ENCODE peak calls at places on chromosomes 4 and X, in ten cellular contexts. S, A, E, J, Y, H, B, V, P and O are unnamed samples.

GRCh38 chr4:46594658-46595057 is 204.7 kb upstream of the GABRA2 start:
- DNase-seq in S (no peak), A (no peak), E (no peak), J (no peak), Y (no peak), H (no peak), B (no peak), V (no peak), P (no peak), O (peak)

GRCh38 chrX:41441934-41442823 is 5.0 kb upstream of the NYX start:
- DNase-seq in S (peak), A (no peak), E (peak), J (no peak), Y (no peak), H (peak), B (peak), V (peak), P (peak), O (peak)

GRCh38 chr4:84495448-84496221 is 3.5 kb downstream of the NKX6-1 start:
- DNase-seq in S (no peak), A (no peak), E (no peak), J (no peak), Y (no peak), H (no peak), B (no peak), V (no peak), P (no peak), O (no peak)

GRCh38 chr4:169823685-169824084 is 65.9 kb upstream of the HPF1 start:
- DNase-seq in S (peak), A (no peak), E (no peak), J (no peak), Y (no peak), H (peak), B (no peak), V (no peak), P (no peak), O (peak)

GRCh38 chrX:46849933-46850332 is 13.1 kb downstream of the RP2 start:
- DNase-seq in S (peak), A (no peak), E (no peak), J (no peak), Y (peak), H (no peak), B (no peak), V (no peak), P (no peak), O (no peak)

GRCh38 chrX:15334561-15334960 is 762 bp downstream of the PIGA start:
- DNase-seq in S (peak), A (no peak), E (no peak), J (no peak), Y (no peak), H (peak), B (no peak), V (no peak), P (no peak), O (no peak)

GRCh38 chrX:2701600-2701999 is 10.5 kb downstream of the CD99 start:
- DNase-seq in S (no peak), A (no peak), E (no peak), J (no peak), Y (peak), H (no peak), B (peak), V (no peak), P (no peak), O (no peak)

GRCh38 chrX:123884809-123885408 is 25.1 kb downstream of the XIAP start:
- DNase-seq in S (peak), A (no peak), E (peak), J (peak), Y (peak), H (peak), B (no peak), V (no peak), P (peak), O (peak)

GRCh38 chr4:41839945-41840854 is 91.7 kb upstream of the PHOX2B start:
- DNase-seq in S (no peak), A (no peak), E (no peak), J (no peak), Y (no peak), H (no peak), B (no peak), V (no peak), P (no peak), O (no peak)

GRCh38 chr4:139853309-139853708 is 187.7 kb downstream of the MGST2 start:
- DNase-seq in S (no peak), A (no peak), E (peak), J (peak), Y (no peak), H (no peak), B (no peak), V (no peak), P (no peak), O (no peak)

GRCh38 chr4:87141428-87141827 is 79.0 kb downstream of the KLHL8 start:
- DNase-seq in S (no peak), A (no peak), E (no peak), J (no peak), Y (no peak), H (no peak), B (no peak), V (no peak), P (no peak), O (no peak)

GRCh38 chr4:114250439-114250891 is 271.0 kb upstream of the ARSJ start:
- DNase-seq in S (peak), A (no peak), E (no peak), J (no peak), Y (no peak), H (no peak), B (no peak), V (no peak), P (no peak), O (no peak)

GRCh38 chr4:123785515-123785914 is 388.9 kb downstream of the SPRY1 start:
- DNase-seq in S (peak), A (no peak), E (no peak), J (no peak), Y (no peak), H (no peak), B (no peak), V (no peak), P (peak), O (no peak)

GRCh38 chr4:88897180-88897579 is 159.8 kb downstream of the FAM13A start:
- DNase-seq in S (peak), A (no peak), E (no peak), J (no peak), Y (no peak), H (no peak), B (no peak), V (no peak), P (no peak), O (no peak)

GRCh38 chr4:55866973-55867574 is 13.6 kb downstream of the EXOC1 start:
- DNase-seq in S (peak), A (no peak), E (peak), J (peak), Y (peak), H (peak), B (no peak), V (no peak), P (no peak), O (no peak)

GRCh38 chr4:129926936-129927335 is 831.0 kb downstream of the C4orf33 start:
- DNase-seq in S (no peak), A (no peak), E (no peak), J (no peak), Y (no peak), H (no peak), B (no peak), V (no peak), P (no peak), O (peak)

GRCh38 chrX:37060999-37061398 is 52.8 kb downstream of the FAM47C start:
- DNase-seq in S (peak), A (no peak), E (peak), J (peak), Y (peak), H (peak), B (no peak), V (no peak), P (no peak), O (no peak)

GRCh38 chr4:65538571-65538970 is 131.7 kb downstream of the EPHA5 start:
- DNase-seq in S (peak), A (no peak), E (no peak), J (no peak), Y (no peak), H (no peak), B (no peak), V (no peak), P (no peak), O (no peak)

GRCh38 chr4:52421811-52422213 is 237.3 kb downstream of the USP46 start:
- DNase-seq in S (no peak), A (no peak), E (no peak), J (no peak), Y (no peak), H (no peak), B (no peak), V (no peak), P (no peak), O (no peak)

GRCh38 chr4:126548890-126549289 is 1083.9 kb upstream of the INTU start:
- DNase-seq in S (no peak), A (no peak), E (no peak), J (no peak), Y (no peak), H (no peak), B (no peak), V (no peak), P (no peak), O (no peak)

GRCh38 chr4:5395781-5396180 is 312.6 kb downstream of the EVC2 start:
- DNase-seq in S (no peak), A (no peak), E (no peak), J (no peak), Y (no peak), H (no peak), B (no peak), V (no peak), P (no peak), O (no peak)

GRCh38 chr4:963276-964225 is 9.8 kb downstream of the DGKQ start:
- DNase-seq in S (no peak), A (no peak), E (no peak), J (peak), Y (no peak), H (no peak), B (peak), V (no peak), P (no peak), O (no peak)

GRCh38 chr4:78168029-78168428 is 110.9 kb downstream of the FRAS1 start:
- DNase-seq in S (no peak), A (no peak), E (no peak), J (no peak), Y (no peak), H (no peak), B (no peak), V (no peak), P (no peak), O (no peak)

GRCh38 chr4:182724414-182724813 is 192.8 kb downstream of the DCTD start:
- DNase-seq in S (peak), A (no peak), E (peak), J (no peak), Y (no peak), H (no peak), B (no peak), V (no peak), P (no peak), O (no peak)

GRCh38 chrX:126575911-126576310 is 23.3 kb upstream of the DCAF12L1 start:
- DNase-seq in S (no peak), A (no peak), E (no peak), J (no peak), Y (no peak), H (no peak), B (no peak), V (no peak), P (no peak), O (no peak)

GRCh38 chrX:14802943-14803710 is 69.7 kb downstream of the FANCB start:
- DNase-seq in S (no peak), A (no peak), E (no peak), J (no peak), Y (no peak), H (no peak), B (no peak), V (no peak), P (no peak), O (no peak)

GRCh38 chr4:5368426-5368825 is 317.1 kb downstream of the STK32B start:
- DNase-seq in S (no peak), A (no peak), E (no peak), J (no peak), Y (no peak), H (no peak), B (no peak), V (no peak), P (no peak), O (no peak)

GRCh38 chrX:18889982-18890381 is 93.9 kb downstream of the PHKA2 start:
- DNase-seq in S (no peak), A (no peak), E (no peak), J (no peak), Y (no peak), H (no peak), B (no peak), V (no peak), P (no peak), O (no peak)

GRCh38 chr4:54423066-54423465 is 194.0 kb downstream of the PDGFRA start:
- DNase-seq in S (peak), A (no peak), E (no peak), J (no peak), Y (no peak), H (no peak), B (no peak), V (no peak), P (no peak), O (no peak)

GRCh38 chrX:86171366-86171765 is 23.1 kb downstream of the DACH2 start:
- DNase-seq in S (peak), A (no peak), E (peak), J (no peak), Y (peak), H (no peak), B (no peak), V (no peak), P (no peak), O (peak)

GRCh38 chr4:76539979-76540378 is 105.0 kb downstream of the SHROOM3 start:
- DNase-seq in S (no peak), A (no peak), E (no peak), J (no peak), Y (no peak), H (no peak), B (no peak), V (no peak), P (no peak), O (no peak)

GRCh38 chr4:26420903-26421302 is 69.4 kb downstream of the CCKAR start:
- DNase-seq in S (peak), A (no peak), E (peak), J (peak), Y (no peak), H (no peak), B (no peak), V (no peak), P (no peak), O (no peak)

GRCh38 chr4:25367004-25367621 is 9.9 kb upstream of the ANAPC4 start:
- DNase-seq in S (peak), A (no peak), E (peak), J (peak), Y (no peak), H (no peak), B (no peak), V (no peak), P (no peak), O (peak)

GRCh38 chrX:95539041-95539440 is 1145.6 kb upstream of the DIAPH2 start:
- DNase-seq in S (no peak), A (no peak), E (no peak), J (no peak), Y (no peak), H (no peak), B (no peak), V (no peak), P (no peak), O (no peak)

GRCh38 chr4:85756938-85757337 is 282.0 kb downstream of the ARHGAP24 start:
- DNase-seq in S (peak), A (no peak), E (no peak), J (no peak), Y (peak), H (peak), B (no peak), V (no peak), P (no peak), O (peak)